ENCODE peak calls at places on chromosomes 16 and 17, in ten cellular contexts. H, T, Q, I, D, F, N, W, X and V are unnamed samples.

GRCh38 chr16:74607310-74607966 is 524 bp upstream of the GLG1 start:
- DNase-seq in H (no peak), T (no peak), Q (no peak), I (no peak), D (no peak), F (no peak), N (no peak), W (no peak), X (no peak), V (no peak)

GRCh38 chr16:48231675-48232214 is 12.4 kb upstream of the LONP2 start:
- DNase-seq in H (no peak), T (peak), Q (no peak), I (peak), D (no peak), F (no peak), N (peak), W (peak), X (no peak), V (peak)

GRCh38 chr16:12016166-12016947 is 39.8 kb downstream of the SNX29 start:
- DNase-seq in H (no peak), T (no peak), Q (no peak), I (no peak), D (no peak), F (no peak), N (no peak), W (no peak), X (no peak), V (no peak)

GRCh38 chr16:22397459-22397858 is 23.0 kb upstream of the CDR2 start:
- DNase-seq in H (no peak), T (peak), Q (no peak), I (peak), D (no peak), F (no peak), N (no peak), W (no peak), X (no peak), V (no peak)

GRCh38 chr16:57192720-57193486 is 6.8 kb downstream of the RSPRY1 start:
- DNase-seq in H (no peak), T (peak), Q (no peak), I (no peak), D (no peak), F (no peak), N (no peak), W (peak), X (no peak), V (peak)

GRCh38 chr16:67104061-67104460 is 5.7 kb upstream of the PHAF1 start:
- DNase-seq in H (no peak), T (no peak), Q (no peak), I (no peak), D (no peak), F (no peak), N (peak), W (peak), X (no peak), V (no peak)

GRCh38 chr17:50169881-50170459 is 4.2 kb downstream of the SGCA start:
- DNase-seq in H (no peak), T (no peak), Q (no peak), I (no peak), D (no peak), F (peak), N (no peak), W (no peak), X (no peak), V (no peak)

GRCh38 chr16:30088832-30089624 is 2.7 kb downstream of the TBX6 start:
- DNase-seq in H (no peak), T (no peak), Q (no peak), I (no peak), D (no peak), F (no peak), N (no peak), W (no peak), X (no peak), V (no peak)

GRCh38 chr17:48259710-48260291 is 152.2 kb downstream of the SNX11 start:
- DNase-seq in H (no peak), T (peak), Q (no peak), I (no peak), D (no peak), F (no peak), N (peak), W (peak), X (no peak), V (no peak)

GRCh38 chr17:80123791-80124190 is 22.4 kb downstream of the GAA start:
- DNase-seq in H (no peak), T (no peak), Q (no peak), I (no peak), D (no peak), F (peak), N (no peak), W (no peak), X (no peak), V (peak)

GRCh38 chr17:17457680-17458079 is 19.1 kb upstream of the MED9 start:
- DNase-seq in H (no peak), T (no peak), Q (no peak), I (no peak), D (no peak), F (no peak), N (no peak), W (no peak), X (no peak), V (no peak)

GRCh38 chr16:6602401-6602800 is 730.2 kb upstream of the RBFOX1 start:
- DNase-seq in H (no peak), T (no peak), Q (no peak), I (no peak), D (no peak), F (no peak), N (no peak), W (no peak), X (no peak), V (no peak)

GRCh38 chr16:85528528-85529387 is 84.4 kb upstream of the GSE1 start:
- DNase-seq in H (no peak), T (no peak), Q (no peak), I (no peak), D (no peak), F (peak), N (no peak), W (peak), X (no peak), V (no peak)

GRCh38 chr17:7258731-7259554 is 3.3 kb downstream of the CLDN7 start:
- DNase-seq in H (no peak), T (no peak), Q (no peak), I (no peak), D (no peak), F (no peak), N (no peak), W (no peak), X (no peak), V (no peak)

GRCh38 chr17:64992325-64992802 is 64.2 kb downstream of the GNA13 start:
- DNase-seq in H (no peak), T (peak), Q (no peak), I (no peak), D (no peak), F (no peak), N (no peak), W (no peak), X (no peak), V (no peak)

GRCh38 chr16:11604783-11605563 is 18.3 kb upstream of the LITAF start:
- DNase-seq in H (no peak), T (no peak), Q (no peak), I (peak), D (no peak), F (peak), N (no peak), W (no peak), X (no peak), V (no peak)

GRCh38 chr17:83037084-83037950 is 42.1 kb upstream of the METRNL start:
- DNase-seq in H (no peak), T (no peak), Q (no peak), I (no peak), D (no peak), F (no peak), N (peak), W (no peak), X (no peak), V (no peak)

GRCh38 chr16:87178177-87178863 is 138.9 kb downstream of the C16orf95 start:
- DNase-seq in H (no peak), T (no peak), Q (no peak), I (no peak), D (no peak), F (no peak), N (peak), W (no peak), X (no peak), V (no peak)

GRCh38 chr17:76536511-76537287 is 810 bp downstream of the CYGB start:
- DNase-seq in H (peak), T (no peak), Q (no peak), I (no peak), D (no peak), F (peak), N (no peak), W (no peak), X (no peak), V (no peak)

GRCh38 chr17:64641499-64641898 is 20.6 kb downstream of the SMURF2 start:
- DNase-seq in H (no peak), T (peak), Q (no peak), I (peak), D (no peak), F (no peak), N (no peak), W (no peak), X (no peak), V (no peak)

GRCh38 chr16:49748322-49748721 is 107.6 kb downstream of the ZNF423 start:
- DNase-seq in H (no peak), T (no peak), Q (no peak), I (no peak), D (no peak), F (no peak), N (no peak), W (no peak), X (no peak), V (no peak)